ENCODE peak calls at places on chromosomes 11 and 22, in nine cellular contexts. D is H1, J is spleen, K is SK-N-MC, N is HL-60, Q is HCT116, I is GM12891, W is SK-N-SH, C is stomach. M is an unnamed sample.
A peak's percentile ranks its signal among the peaks of the same experiment; 100 is the strongest.

GRCh38 chr11:34192481-34193401 is 87.3 kb downstream of the NAT10 start:
- DNase-seq in Q (peak; percentile 60), C (peak; percentile 45), N (no peak), K (no peak), I (no peak), D (no peak), J (no peak), W (peak; percentile 69), M (peak; percentile 86)

GRCh38 chr11:4090258-4090657 is 4.3 kb upstream of the RRM1 start:
- DNase-seq in N (no peak), Q (no peak), W (no peak), J (no peak), I (no peak), D (no peak), C (no peak), K (no peak), M (no peak)

GRCh38 chr11:121904148-121904547 is 211.9 kb downstream of the BLID start:
- DNase-seq in K (no peak), C (no peak), I (no peak), W (no peak), D (no peak), N (no peak), J (no peak), Q (no peak), M (no peak)

GRCh38 chr22:37633693-37634504 is 5.6 kb upstream of the SH3BP1 start:
- DNase-seq in D (peak; percentile 70), Q (no peak), J (peak; percentile 96), I (peak; percentile 91), K (no peak), W (peak; percentile 91), N (peak; percentile 99), C (peak; percentile 86), M (peak; percentile 95)

GRCh38 chr11:31254411-31254810 is 115.1 kb downstream of the DCDC1 start:
- DNase-seq in D (no peak), K (no peak), N (no peak), I (no peak), W (no peak), J (no peak), Q (no peak), C (no peak), M (no peak)

GRCh38 chr22:39429186-39429585 is 27.6 kb upstream of the MGAT3 start:
- DNase-seq in J (peak; percentile 64), C (no peak), I (no peak), D (no peak), Q (no peak), W (no peak), N (no peak), K (no peak), M (no peak)

GRCh38 chr11:13235895-13236294 is 41.7 kb upstream of the BMAL1 start:
- DNase-seq in J (no peak), I (no peak), W (no peak), K (no peak), D (no peak), Q (no peak), N (no peak), C (no peak), M (no peak)

GRCh38 chr11:43164831-43165230 is 147.0 kb upstream of the API5 start:
- DNase-seq in J (no peak), K (no peak), D (no peak), Q (no peak), I (no peak), N (no peak), W (no peak), C (no peak), M (no peak)

GRCh38 chr11:726278-726915 is 20.4 kb downstream of the EPS8L2 start:
- DNase-seq in D (peak; percentile 74), Q (no peak), W (peak; percentile 71), N (peak; percentile 62), I (no peak), J (peak; percentile 94), C (peak; percentile 83), K (no peak), M (peak; percentile 80)

GRCh38 chr11:121741954-121742361 is 289.2 kb upstream of the SORL1-AS1 start:
- DNase-seq in W (peak; percentile 36), D (no peak), K (no peak), C (no peak), I (no peak), N (no peak), J (no peak), Q (no peak), M (peak; percentile 94)

GRCh38 chr22:41526802-41527799 is 17.2 kb downstream of the POLR3H start:
- DNase-seq in C (peak; percentile 65), N (no peak), Q (no peak), D (peak; percentile 90), W (peak; percentile 64), K (no peak), J (peak; percentile 90), I (peak; percentile 81), M (peak; percentile 84)

GRCh38 chr11:134521001-134521400 is 109.0 kb upstream of the B3GAT1 start:
- DNase-seq in D (no peak), N (no peak), Q (no peak), W (no peak), J (peak; percentile 52), I (no peak), C (no peak), K (no peak), M (no peak)

GRCh38 chr22:46695346-46696224 is 42.5 kb downstream of the CERK start:
- DNase-seq in Q (no peak), C (no peak), W (peak; percentile 33), D (no peak), J (no peak), K (no peak), N (no peak), I (no peak), M (peak; percentile 58)

DNA sequence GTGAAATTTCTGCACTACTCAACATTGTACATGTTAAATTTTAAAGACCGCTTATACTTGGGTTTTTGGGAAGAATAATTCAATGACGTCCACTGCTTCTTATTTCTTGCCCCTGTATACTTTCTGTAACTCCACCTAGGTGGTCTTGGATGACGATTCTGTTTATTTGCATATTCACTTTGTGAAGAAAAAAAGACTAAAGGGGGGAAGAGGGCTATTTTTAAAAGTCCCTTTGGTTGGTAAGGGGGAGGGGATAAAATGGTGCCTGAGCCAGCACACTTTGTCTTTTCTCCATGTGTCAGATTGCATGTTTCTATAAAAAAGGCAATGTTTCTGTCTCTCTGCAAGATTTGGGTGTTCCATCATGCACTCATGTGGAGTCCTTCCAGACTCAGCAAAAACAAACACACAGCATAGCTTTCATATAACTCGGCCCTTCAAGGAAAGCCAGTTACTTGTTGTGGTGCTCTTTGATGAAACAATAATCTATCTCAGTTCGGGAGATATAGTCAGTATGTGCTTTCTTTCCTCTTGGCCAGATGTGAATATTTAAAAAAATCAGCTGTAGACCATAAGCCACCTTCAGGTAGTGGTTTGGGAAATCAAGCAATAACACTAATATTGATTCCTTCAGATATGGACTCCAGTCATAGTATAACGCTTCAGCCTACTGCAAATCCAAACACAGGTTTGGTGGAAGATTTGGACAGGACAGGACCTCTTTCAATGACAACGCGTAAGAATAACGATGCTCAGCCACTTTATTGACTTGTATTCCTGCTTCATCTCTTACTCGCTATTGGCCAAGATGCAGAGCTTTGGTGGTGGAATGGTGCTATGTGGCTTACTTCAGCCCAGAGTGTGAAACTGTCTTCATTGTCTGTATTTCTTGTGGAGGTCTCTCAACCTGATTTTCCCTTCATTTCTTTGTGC is 68.8 kb downstream of the CD44 start:
- DNase-seq in D (no peak), W (no peak), J (no peak), N (no peak), C (no peak), K (no peak), I (no peak), Q (no peak), M (no peak)
- TF ChIP-seq POLR2AphosphoS5 in D (no peak), W (no peak), J (no peak), N (no peak), C (no peak), K (no peak), I (peak; percentile 64), Q (no peak), M (no peak)

DNA sequence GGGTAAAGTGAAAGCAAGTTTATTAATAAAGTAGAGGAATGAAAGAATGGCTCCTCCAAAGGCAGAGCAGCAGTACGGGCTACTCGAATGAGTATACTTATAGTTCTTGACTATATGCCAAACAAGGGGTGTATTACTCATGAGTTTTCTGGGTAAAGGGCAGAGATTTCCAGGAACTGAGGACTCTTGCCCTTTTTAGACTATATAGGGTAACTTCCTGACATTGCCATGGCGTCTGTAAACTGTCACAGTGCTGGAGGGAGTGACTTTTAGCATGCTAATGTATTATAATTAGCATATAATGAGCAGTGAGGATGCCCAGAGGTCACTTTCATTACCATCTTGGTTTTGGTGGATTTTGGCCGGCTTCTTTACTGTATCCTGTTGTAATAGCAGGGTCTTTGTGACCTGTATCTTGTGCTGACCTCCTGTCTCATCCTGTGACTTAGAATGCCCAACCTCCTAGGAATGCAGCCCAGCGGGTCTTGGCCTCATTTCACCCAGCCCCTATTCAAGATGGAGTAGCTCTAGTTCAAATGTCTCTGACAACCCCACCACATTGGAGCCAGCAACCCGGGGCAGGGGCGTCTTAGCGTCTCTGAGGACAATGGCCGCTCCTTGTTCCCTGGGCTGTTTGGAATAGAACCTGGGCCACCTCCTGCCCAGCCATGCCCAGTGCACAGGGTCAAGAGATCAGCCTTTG is 34.9 kb upstream of the CD82 start:
- DNase-seq in Q (no peak), I (no peak), C (no peak), K (no peak), N (no peak), D (no peak), J (no peak), W (no peak), M (no peak)
- TF ChIP-seq POLR2AphosphoS5 in Q (no peak), I (no peak), C (no peak), K (no peak), N (no peak), D (no peak), J (no peak), W (no peak), M (no peak)

DNA sequence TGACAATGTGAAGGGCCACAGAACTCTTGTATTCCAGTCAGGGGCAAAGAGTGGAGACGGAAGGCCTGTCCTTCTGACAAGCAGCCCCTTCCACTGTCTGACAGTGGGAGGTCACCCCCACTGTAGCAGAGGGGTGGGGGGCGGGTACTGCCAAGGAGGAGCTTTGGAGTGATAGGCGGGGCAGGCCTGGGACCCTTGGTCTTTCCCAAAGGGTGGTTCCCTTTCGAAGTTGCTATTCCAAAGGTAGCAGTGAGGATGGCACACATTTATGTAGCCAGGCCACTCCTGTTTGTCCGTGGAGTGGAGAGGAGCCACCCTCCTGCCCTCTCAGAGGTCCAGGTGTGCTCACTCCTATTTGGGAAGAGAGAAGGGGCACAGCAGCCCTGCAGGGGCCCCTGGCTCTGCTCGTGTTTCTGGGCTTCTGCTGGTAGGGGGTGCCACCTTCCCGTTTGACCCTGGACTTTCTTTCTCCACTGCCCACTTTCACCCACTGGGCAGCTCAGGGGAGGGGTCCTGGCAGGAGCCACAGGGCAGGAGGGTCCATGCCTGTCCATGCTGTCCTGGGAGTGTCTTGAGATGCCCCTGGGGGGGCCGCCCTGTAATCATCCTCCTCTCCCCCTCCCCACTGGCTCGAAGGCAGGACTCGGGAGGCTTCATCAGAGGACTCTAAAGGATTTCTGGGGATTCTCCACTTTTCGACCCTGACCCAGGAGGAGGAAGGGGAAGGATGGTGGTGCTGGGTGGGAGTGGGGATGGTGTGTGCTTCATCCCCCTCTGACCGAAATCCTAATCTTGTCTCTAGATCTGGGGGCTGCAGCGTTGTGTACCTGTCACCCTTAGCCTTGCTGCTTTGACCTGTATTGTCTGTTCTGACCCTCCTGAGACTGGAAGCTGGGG is 994 bp downstream of the TAGLN start:
- DNase-seq in D (peak; percentile 50), K (no peak), I (no peak), J (no peak), W (no peak), Q (no peak), C (no peak), N (no peak), M (no peak)
- TF ChIP-seq POLR2AphosphoS5 in D (peak; percentile 69), K (no peak), I (no peak), J (no peak), W (no peak), Q (no peak), C (no peak), N (no peak), M (peak; percentile 58)

GRCh38 chr11:112949781-112950575 is 11.2 kb upstream of the NCAM1 start:
- DNase-seq in D (no peak), W (no peak), Q (no peak), I (no peak), N (no peak), J (no peak), K (no peak), C (no peak), M (peak; percentile 77)
- TF ChIP-seq POLR2AphosphoS5 in D (no peak), W (no peak), Q (no peak), I (no peak), N (no peak), J (no peak), K (no peak), C (peak; percentile 48), M (peak; percentile 94)

M was measured in sigmoid colon.